ENCODE peak calls at places on chromosomes 12 and 14, in seven cellular contexts. U, C, O, Q, S, I and P are unnamed samples.
A peak's percentile ranks its signal among the peaks of the same experiment; 100 is the strongest.

GRCh38 chr12:84605988-84606387 is 306.6 kb downstream of the SLC6A15 start:
- DNase-seq in U (no peak), C (no peak), O (no peak), Q (no peak), S (no peak), I (no peak), P (no peak)

GRCh38 chr12:63317880-63318279 is 166.9 kb upstream of the AVPR1A start:
- DNase-seq in U (no peak), C (no peak), O (no peak), Q (no peak), S (no peak), I (no peak), P (no peak)

GRCh38 chr12:38601970-38602369 is 285.4 kb downstream of the ALG10B start:
- DNase-seq in U (no peak), C (no peak), O (no peak), Q (no peak), S (no peak), I (no peak), P (no peak)

GRCh38 chr12:4440187-4440941 is 5.3 kb downstream of the FGF6 start:
- DNase-seq in U (no peak), C (no peak), O (no peak), Q (no peak), S (no peak), I (no peak), P (no peak)

GRCh38 chr12:114136656-114137055 is 170.5 kb upstream of the RBM19 start:
- DNase-seq in U (no peak), C (no peak), O (no peak), Q (no peak), S (no peak), I (no peak), P (no peak)

GRCh38 chr12:26028953-26029740 is 70.7 kb downstream of the RASSF8 start:
- DNase-seq in U (no peak), C (peak; percentile 72), O (no peak), Q (no peak), S (no peak), I (peak; percentile 15), P (no peak)

GRCh38 chr14:37746140-37746832 is 150.9 kb downstream of the TTC6 start:
- DNase-seq in U (no peak), C (no peak), O (no peak), Q (no peak), S (no peak), I (no peak), P (no peak)

GRCh38 chr12:57003395-57003794 is 3.0 kb downstream of the ZBTB39 start:
- DNase-seq in U (no peak), C (no peak), O (no peak), Q (no peak), S (no peak), I (no peak), P (peak; percentile 54)

GRCh38 chr12:32089156-32089950 is 17.3 kb upstream of the BICD1 start:
- DNase-seq in U (no peak), C (peak; percentile 19), O (no peak), Q (no peak), S (no peak), I (no peak), P (no peak)

GRCh38 chr14:65926935-65927700 is 514.6 kb downstream of the FUT8 start:
- DNase-seq in U (no peak), C (no peak), O (no peak), Q (no peak), S (no peak), I (no peak), P (no peak)

GRCh38 chr12:12278899-12279298 is 12.1 kb upstream of the LRP6 start:
- DNase-seq in U (no peak), C (peak; percentile 83), O (no peak), Q (no peak), S (no peak), I (no peak), P (no peak)

GRCh38 chr14:100733152-100733850 is 6.6 kb downstream of the DLK1 start:
- DNase-seq in U (peak; percentile 32), C (no peak), O (no peak), Q (no peak), S (no peak), I (no peak), P (no peak)

GRCh38 chr14:86057018-86057667 is 527.2 kb downstream of the FLRT2 start:
- DNase-seq in U (no peak), C (peak; percentile 46), O (no peak), Q (no peak), S (no peak), I (no peak), P (no peak)

GRCh38 chr12:86698581-86698980 is 442.4 kb upstream of the MGAT4C start:
- DNase-seq in U (no peak), C (peak; percentile 70), O (no peak), Q (no peak), S (no peak), I (no peak), P (no peak)

GRCh38 chr14:61191751-61192150 is 89.4 kb downstream of the TMEM30B start:
- DNase-seq in U (no peak), C (no peak), O (no peak), Q (no peak), S (no peak), I (no peak), P (no peak)

GRCh38 chr14:101223561-101224162 is 320.1 kb upstream of the RTL1 start:
- DNase-seq in U (no peak), C (no peak), O (no peak), Q (no peak), S (no peak), I (no peak), P (no peak)

GRCh38 chr14:71497645-71498086 is 434.6 kb upstream of the RGS6 start:
- DNase-seq in U (no peak), C (peak; percentile 46), O (no peak), Q (no peak), S (no peak), I (no peak), P (no peak)

GRCh38 chr12:85823436-85824179 is 12.6 kb downstream of the RASSF9 start:
- DNase-seq in U (no peak), C (peak; percentile 83), O (no peak), Q (no peak), S (no peak), I (no peak), P (no peak)

GRCh38 chr12:107990325-107990724 is 138.8 kb upstream of the WSCD2 start:
- DNase-seq in U (peak; percentile 52), C (peak; percentile 29), O (peak; percentile 17), Q (no peak), S (no peak), I (peak; percentile 11), P (no peak)

GRCh38 chr14:68979722-68980552 is 835 bp upstream of the ACTN1 start:
- DNase-seq in U (peak; percentile 79), C (peak; percentile 74), O (no peak), Q (peak; percentile 73), S (no peak), I (peak; percentile 61), P (peak; percentile 83)

GRCh38 chr12:53770281-53770680 is 18.5 kb upstream of the CISTR start:
- DNase-seq in U (no peak), C (peak; percentile 91), O (no peak), Q (no peak), S (no peak), I (no peak), P (no peak)

DNA sequence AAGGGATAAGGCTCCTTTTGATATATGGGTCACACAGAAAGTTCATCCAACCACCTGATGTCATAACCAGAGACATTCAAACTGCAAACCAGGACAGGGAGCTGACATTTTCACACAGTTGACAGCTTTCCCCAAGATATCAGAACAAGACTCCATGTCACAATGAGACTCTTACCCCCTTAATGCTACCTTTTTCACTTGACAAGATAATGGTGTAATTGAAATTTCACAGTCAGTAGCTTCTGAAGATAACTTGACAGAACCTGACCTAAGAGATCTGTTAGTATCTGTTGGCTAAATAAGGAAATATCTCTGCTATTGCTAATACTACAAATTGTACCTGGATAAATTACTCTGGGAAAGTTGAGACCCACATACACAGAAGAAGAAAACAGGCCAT is 187.3 kb downstream of the C12orf50 start:
- DNase-seq in U (no peak), C (no peak), O (no peak), Q (no peak), S (no peak), I (no peak), P (no peak)
- H3K27ac ChIP-seq in U (no peak overlapping the region), C (no peak overlapping the region), O (no peak overlapping the region), Q (no peak overlapping the region), S (no peak overlapping the region), I (no peak overlapping the region), P (no peak overlapping the region)

DNA sequence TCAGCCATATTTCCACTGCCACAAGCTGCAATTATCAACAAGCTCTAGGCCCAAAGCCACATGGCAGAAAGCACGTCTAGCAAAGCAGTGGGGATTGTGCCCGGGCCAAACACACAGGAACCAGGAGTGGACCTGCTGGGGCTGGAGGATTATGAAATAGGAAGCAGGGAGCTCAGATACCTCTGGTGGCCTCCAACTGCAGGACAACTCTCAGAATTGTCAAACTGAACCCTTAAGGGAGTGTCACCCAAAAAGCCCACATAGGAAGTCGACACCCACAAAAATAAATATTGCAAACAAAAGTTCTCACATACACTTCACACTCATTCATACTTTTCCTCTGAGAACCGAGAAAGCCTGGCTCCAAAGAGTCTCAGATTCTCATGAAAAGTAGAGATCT is 26.1 kb downstream of the KCTD10 start:
- DNase-seq in U (no peak), C (peak; percentile 13), O (no peak), Q (no peak), S (no peak), I (no peak), P (no peak)
- H3K4me1 ChIP-seq in U (no peaks in the 10 kb centered on the region), C (peaks cover 15% of the 10 kb centered on the region), O (no peaks in the 10 kb centered on the region), Q (peaks cover 12% of the 10 kb centered on the region), S (no peaks in the 10 kb centered on the region), I (peaks cover 38% of the 10 kb centered on the region), P (peaks cover 7% of the 10 kb centered on the region)

GRCh38 chr12:2691340-2692111 is 103.2 kb upstream of the FKBP4 start:
- DNase-seq in U (no peak), C (no peak), O (peak; percentile 76), Q (no peak), S (no peak), I (peak; percentile 45), P (peak; percentile 86)
- H3K4me3 ChIP-seq in U (peak overlapping the region; percentile 48), C (no peak overlapping the region), O (peak overlapping the region; percentile 63), Q (peak overlapping the region; percentile 49), S (peak overlapping the region; percentile 63), I (peak overlapping the region; percentile 18), P (peak overlapping the region; percentile 60)

GRCh38 chr12:131928080-131928764 is 854 bp upstream of the PUS1 start:
- DNase-seq in U (no peak), C (no peak), O (no peak), Q (no peak), S (peak; percentile 35), I (peak; percentile 34), P (no peak)
- H3K27ac ChIP-seq in U (peak overlapping the region; percentile 84), C (peak overlapping the region; percentile 52), O (peak overlapping the region; percentile 61), Q (peak overlapping the region; percentile 81), S (peak overlapping the region; percentile 87), I (peak overlapping the region; percentile 92), P (peak overlapping the region; percentile 88)

GRCh38 chr12:27547592-27547991 is 23.6 kb downstream of the PPFIBP1 start:
- DNase-seq in U (no peak), C (no peak), O (no peak), Q (no peak), S (no peak), I (no peak), P (no peak)

GRCh38 chr12:27550653-27550975 is 26.6 kb downstream of the PPFIBP1 start:
- DNase-seq in U (no peak), C (peak; percentile 30), O (no peak), Q (no peak), S (no peak), I (no peak), P (no peak)

GRCh38 chr12:27549801-27550652 is 26.0 kb downstream of the PPFIBP1 start:
- DNase-seq in U (peak; percentile 75), C (peak; percentile 98), O (no peak), Q (peak; percentile 78), S (peak; percentile 33), I (peak; percentile 74), P (no peak)

GRCh38 chr12:27548301-27549199 is 24.5 kb downstream of the PPFIBP1 start:
- DNase-seq in U (no peak), C (peak; percentile 35), O (no peak), Q (no peak), S (no peak), I (no peak), P (no peak)

GRCh38 chr12:27549231-27549800 is 25.3 kb downstream of the PPFIBP1 start:
- DNase-seq in U (no peak), C (peak; percentile 94), O (no peak), Q (no peak), S (no peak), I (no peak), P (no peak)
- H3K4me1 ChIP-seq in U (peaks cover 38% of the 10 kb centered on the region), C (peaks cover 63% of the 10 kb centered on the region), O (no peaks in the 10 kb centered on the region), Q (peaks cover 61% of the 10 kb centered on the region), S (peaks cover 4% of the 10 kb centered on the region), I (peaks cover 14% of the 10 kb centered on the region), P (peaks cover 25% of the 10 kb centered on the region)